ENCODE peak calls at places on chromosomes 4 and X, in five cellular contexts. V is neural progenitor cell, G is left ventricle myocardium inferior, J is fibroblast of lung, D is fibroblast of mammary gland. Z is an unnamed sample.
A peak's percentile ranks its signal among the peaks of the same experiment; 100 is the strongest.

GRCh38 chrX:51867626-51868025 is 25.8 kb upstream of the MAGED1 start:
- DNase-seq in V (no peak), G (no peak), J (no peak), D (no peak), Z (no peak)

GRCh38 chr4:10082047-10082446 is 34.6 kb downstream of the WDR1 start:
- DNase-seq in V (no peak), G (no peak), J (no peak), D (no peak), Z (no peak)

GRCh38 chrX:49919617-49920016 is 2.8 kb upstream of the CLCN5 start:
- DNase-seq in V (peak; percentile 54), G (peak; percentile 42), J (peak; percentile 55), D (peak; percentile 45), Z (peak; percentile 27)

GRCh38 chrX:74259879-74260491 is 44.0 kb upstream of the ZCCHC13 start:
- DNase-seq in V (no peak), G (no peak), J (no peak), D (no peak), Z (no peak)

GRCh38 chr4:18689308-18689915 is 667.9 kb upstream of the LCORL start:
- DNase-seq in V (peak; percentile 61), G (no peak), J (peak; percentile 78), D (peak; percentile 63), Z (peak; percentile 23)

GRCh38 chrX:155070663-155070974 is 317 bp downstream of the CMC4 start:
- DNase-seq in V (no peak), G (no peak), J (no peak), D (no peak), Z (no peak)

GRCh38 chr4:161650812-161651211 is 513.0 kb downstream of the FSTL5 start:
- DNase-seq in V (no peak), G (no peak), J (no peak), D (no peak), Z (no peak)

GRCh38 chr4:174490356-174490969 is 31.8 kb downstream of the HPGD start:
- DNase-seq in V (no peak), G (no peak), J (peak; percentile 59), D (peak; percentile 66), Z (peak; percentile 49)

GRCh38 chr4:152352645-152353116 is 183.2 kb downstream of the FBXW7 start:
- DNase-seq in V (peak; percentile 85), G (peak; percentile 20), J (peak; percentile 96), D (peak; percentile 98), Z (peak; percentile 99)

GRCh38 chr4:90357117-90357710 is 230.0 kb downstream of the CCSER1 start:
- DNase-seq in V (peak; percentile 61), G (no peak), J (peak; percentile 89), D (peak; percentile 82), Z (peak; percentile 69)

GRCh38 chr4:86015412-86016350 is 344.2 kb downstream of the MAPK10 start:
- DNase-seq in V (no peak), G (no peak), J (no peak), D (peak; percentile 41), Z (peak; percentile 12)

GRCh38 chr4:70651864-70652506 is 14.3 kb downstream of the JCHAIN start:
- DNase-seq in V (peak; percentile 30), G (no peak), J (peak; percentile 66), D (peak; percentile 53), Z (peak; percentile 6)

GRCh38 chr4:61201562-61202099 is 1.5 kb downstream of the ADGRL3 start:
- DNase-seq in V (peak; percentile 53), G (peak; percentile 15), J (peak; percentile 11), D (no peak), Z (no peak)

GRCh38 chr4:152424980-152425379 is 110.9 kb downstream of the FBXW7 start:
- DNase-seq in V (no peak), G (no peak), J (no peak), D (peak; percentile 4), Z (no peak)

GRCh38 chrX:53048169-53049126 is at the start of gene GPR173:
- DNase-seq in V (peak; percentile 74), G (peak; percentile 28), J (peak; percentile 75), D (peak; percentile 67), Z (peak; percentile 62)

GRCh38 chrX:108664701-108665100 is 71.7 kb downstream of the IRS4 start:
- DNase-seq in V (no peak), G (no peak), J (no peak), D (no peak), Z (no peak)

GRCh38 chr4:176805155-176805554 is 12.4 kb upstream of the VEGFC start:
- DNase-seq in V (no peak), G (no peak), J (peak; percentile 71), D (peak; percentile 81), Z (peak; percentile 36)

GRCh38 chrX:118254611-118255010 is 91.3 kb upstream of the WDR44 start:
- DNase-seq in V (peak; percentile 60), G (no peak), J (peak; percentile 62), D (peak; percentile 60), Z (peak; percentile 18)

GRCh38 chrX:149630681-149631292 is 805 bp downstream of the TMEM185A start:
- DNase-seq in V (no peak), G (no peak), J (peak; percentile 53), D (peak; percentile 47), Z (peak; percentile 33)

GRCh38 chrX:54921427-54922021 is 900 bp downstream of the TRO start:
- DNase-seq in V (peak; percentile 92), G (peak; percentile 40), J (peak; percentile 80), D (peak; percentile 67), Z (peak; percentile 52)

GRCh38 chr4:102141855-102142254 is 203.4 kb downstream of the SLC39A8 start:
- DNase-seq in V (no peak), G (no peak), J (no peak), D (no peak), Z (no peak)

GRCh38 chr4:114040319-114041116 is 61.1 kb upstream of the ARSJ start:
- DNase-seq in V (no peak), G (no peak), J (peak; percentile 17), D (no peak), Z (peak; percentile 63)

GRCh38 chr4:86919824-86920223 is 15.0 kb upstream of the AFF1 start:
- DNase-seq in V (no peak), G (no peak), J (no peak), D (peak; percentile 42), Z (no peak)

GRCh38 chr4:7154351-7154981 is 37.9 kb upstream of the SORCS2 start:
- DNase-seq in V (no peak), G (no peak), J (no peak), D (no peak), Z (no peak)

GRCh38 chrX:46547857-46548256 is 2.6 kb upstream of the ZNF674 start:
- DNase-seq in V (no peak), G (no peak), J (peak; percentile 71), D (peak; percentile 78), Z (peak; percentile 86)

GRCh38 chr4:161991811-161992210 is 172.0 kb downstream of the FSTL5 start:
- DNase-seq in V (peak; percentile 9), G (no peak), J (no peak), D (no peak), Z (no peak)

GRCh38 chrX:91414710-91415109 is 19.9 kb upstream of the PABPC5 start:
- DNase-seq in V (peak; percentile 39), G (no peak), J (peak; percentile 0), D (peak; percentile 11), Z (no peak)
- TF ChIP-seq CTCF in V (peak; percentile 69), G (peak; percentile 44), J (peak; percentile 8), D (peak; percentile 44), Z (no peak)

GRCh38 chrX:47585273-47585672 is 3.0 kb downstream of the TIMP1 start:
- DNase-seq in V (no peak), G (no peak), J (no peak), D (no peak), Z (no peak)

GRCh38 chrX:47579537-47579936 is 2.7 kb upstream of the TIMP1 start:
- DNase-seq in V (no peak), G (no peak), J (peak; percentile 85), D (peak; percentile 93), Z (peak; percentile 66)

GRCh38 chrX:47583240-47583861 is 1.1 kb downstream of the TIMP1 start:
- DNase-seq in V (no peak), G (no peak), J (no peak), D (no peak), Z (no peak)

GRCh38 chrX:47584714-47585113 is 2.5 kb downstream of the TIMP1 start:
- DNase-seq in V (no peak), G (no peak), J (no peak), D (peak; percentile 76), Z (no peak)

DNA sequence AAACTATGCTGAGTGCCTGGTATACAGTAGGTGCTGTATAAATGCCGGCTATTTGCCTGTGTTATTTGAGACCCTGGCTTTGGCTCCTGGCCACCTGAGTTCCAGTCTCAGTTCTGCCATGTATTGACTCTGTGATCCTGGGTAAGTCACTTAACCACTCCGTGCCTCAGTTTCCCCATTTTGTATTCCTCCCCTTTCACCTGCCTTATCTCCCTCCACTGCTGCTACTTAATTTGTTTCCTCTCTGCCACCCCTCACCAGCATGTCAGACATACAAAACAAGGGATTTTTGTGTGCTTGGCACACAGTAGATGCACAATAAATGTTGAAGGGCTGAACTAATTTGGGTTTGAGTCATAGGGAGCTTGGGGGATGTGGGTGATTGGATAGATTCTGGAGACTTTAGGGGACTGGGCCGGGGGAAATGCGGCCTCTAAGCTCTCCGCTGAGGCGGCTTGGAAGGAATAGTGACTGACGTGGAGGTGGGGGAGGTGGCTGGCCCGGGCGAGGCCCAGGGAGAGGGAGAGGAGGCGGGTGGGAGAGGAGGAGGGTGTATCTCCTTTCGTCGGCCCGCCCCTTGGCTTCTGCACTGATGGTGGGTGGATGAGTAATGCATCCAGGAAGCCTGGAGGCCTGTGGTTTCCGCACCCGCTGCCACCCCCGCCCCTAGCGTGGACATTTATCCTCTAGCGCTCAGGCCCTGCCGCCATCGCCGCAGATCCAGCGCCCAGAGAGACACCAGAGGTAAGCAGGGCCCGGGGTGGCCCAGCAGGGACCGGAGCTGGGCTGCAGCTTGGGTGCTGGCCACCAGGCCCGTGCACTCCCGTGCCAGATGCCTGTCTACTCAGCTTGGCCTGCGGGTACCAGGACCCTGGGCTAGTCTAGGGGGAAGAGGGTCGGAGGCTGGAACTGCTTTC is at the start of gene TIMP1:
- DNase-seq in V (peak; percentile 83), G (peak; percentile 87), J (peak; percentile 93), D (peak; percentile 92), Z (peak; percentile 88)
- TF ChIP-seq CTCF in V (no peak), G (no peak), J (no peak), D (no peak), Z (no peak)

GRCh38 chr4:81472249-81473085 is 760 bp upstream of the RASGEF1B start:
- DNase-seq in V (peak; percentile 60), G (peak; percentile 30), J (peak; percentile 55), D (peak; percentile 32), Z (peak; percentile 8)
- TF ChIP-seq CTCF in V (peak; percentile 50), G (peak; percentile 31), J (peak; percentile 44), D (peak; percentile 18), Z (no peak)

GRCh38 chrX:115989686-115990085 is 180.9 kb upstream of the AGTR2 start:
- DNase-seq in V (no peak), G (no peak), J (no peak), D (no peak), Z (no peak)

GRCh38 chrX:115988825-115989224 is 181.7 kb upstream of the AGTR2 start:
- DNase-seq in V (no peak), G (no peak), J (peak; percentile 1), D (no peak), Z (no peak)
- TF ChIP-seq CTCF in V (peak; percentile 62), G (no peak), J (no peak), D (peak; percentile 32), Z (no peak)

GRCh38 chr4:8330821-8331566 is 61.4 kb downstream of the HTRA3 start:
- DNase-seq in V (no peak), G (peak; percentile 85), J (peak; percentile 47), D (no peak), Z (no peak)
- TF ChIP-seq CTCF in V (no peak), G (peak; percentile 42), J (no peak), D (no peak), Z (no peak)

GRCh38 chr4:95156452-95156765 is 392.4 kb downstream of the UNC5C start:
- DNase-seq in V (no peak), G (no peak), J (no peak), D (no peak), Z (no peak)
- TF ChIP-seq CTCF in V (no peak), G (no peak), J (no peak), D (no peak), Z (no peak)